ENCODE peak calls at places on chromosomes 4 and X, in four cellular contexts. U is KG1, Z is lower lobe of right lung, Y is stomach. J is an unnamed sample.

GRCh38 chrX:83022020-83022419 is 486.1 kb upstream of the POU3F4 start:
- DNase-seq in U (no peak), Z (no peak), Y (no peak), J (no peak)

GRCh38 chr4:119795986-119796578 is 167.5 kb upstream of the PDE5A start:
- DNase-seq in U (no peak), Z (no peak), Y (no peak), J (no peak)

GRCh38 chr4:1684756-1685603 is 867 bp upstream of the FAM53A start:
- DNase-seq in U (no peak), Z (peak), Y (no peak), J (no peak)

GRCh38 chrX:95949588-95949987 is 735.1 kb upstream of the DIAPH2 start:
- DNase-seq in U (no peak), Z (no peak), Y (no peak), J (no peak)

GRCh38 chrX:154008521-154008920 is 11.2 kb downstream of the IRAK1 start:
- DNase-seq in U (no peak), Z (no peak), Y (no peak), J (no peak)

GRCh38 chrX:129472116-129472515 is 51.2 kb downstream of the SMARCA1 start:
- DNase-seq in U (no peak), Z (no peak), Y (no peak), J (no peak)

GRCh38 chr4:99447079-99447478 is 11.9 kb upstream of the ADH7 start:
- DNase-seq in U (no peak), Z (no peak), Y (no peak), J (no peak)

GRCh38 chr4:109816082-109816442 is 500 bp downstream of the GAR1 start:
- DNase-seq in U (no peak), Z (no peak), Y (peak), J (no peak)

GRCh38 chr4:134024251-134024650 is 177.3 kb downstream of the PABPC4L start:
- DNase-seq in U (no peak), Z (no peak), Y (no peak), J (no peak)

GRCh38 chr4:74158561-74159396 is 861 bp downstream of the MTHFD2L start:
- DNase-seq in U (peak), Z (no peak), Y (no peak), J (no peak)

GRCh38 chr4:81712714-81713113 is 241.0 kb upstream of the RASGEF1B start:
- DNase-seq in U (no peak), Z (no peak), Y (no peak), J (no peak)

GRCh38 chr4:20418865-20419451 is 167.3 kb downstream of the SLIT2 start:
- DNase-seq in U (peak), Z (no peak), Y (no peak), J (no peak)